ENCODE peak calls at places on chromosome 17, in eight cellular contexts. M is CD8-positive, alpha-beta T cell; Y is ovary; V is kidney; H is fibroblast of lung; S is pancreas; T is transverse colon; Q is lung. L is an unnamed sample.

GRCh38 chr17:44004761-44005526 is 522 bp downstream of the NAGS start:
- DNase-seq in H (no peak), S (peak), Y (peak), M (no peak), T (peak), Q (no peak), V (peak), L (no peak)

GRCh38 chr17:81094224-81094743 is 59.3 kb downstream of the BAIAP2 start:
- DNase-seq in T (no peak), V (no peak), H (no peak), M (no peak), S (no peak), Q (no peak), Y (no peak), L (no peak)

GRCh38 chr17:29293890-29294579 is at the start of gene NUFIP2:
- DNase-seq in S (peak), V (peak), M (peak), T (peak), Y (peak), H (peak), Q (peak), L (peak)

GRCh38 chr17:13735444-13735843 is 133.7 kb upstream of the HS3ST3A1 start:
- DNase-seq in Q (no peak), T (no peak), Y (no peak), M (no peak), S (no peak), H (peak), V (no peak), L (no peak)

GRCh38 chr17:27846042-27846655 is 45.8 kb upstream of the NOS2 start:
- DNase-seq in Y (no peak), T (no peak), Q (no peak), S (no peak), M (peak), V (no peak), H (no peak), L (no peak)

GRCh38 chr17:8166731-8167130 is 4.0 kb upstream of the VAMP2 start:
- DNase-seq in Q (no peak), H (no peak), S (no peak), M (no peak), T (no peak), V (peak), Y (no peak), L (no peak)

GRCh38 chr17:11298401-11298800 is 57.4 kb downstream of the SHISA6 start:
- DNase-seq in M (no peak), V (no peak), H (no peak), S (no peak), Y (no peak), T (no peak), Q (no peak), L (no peak)

GRCh38 chr17:4201231-4201630 is 58.2 kb downstream of the CYB5D2 start:
- DNase-seq in Y (no peak), H (no peak), S (no peak), M (no peak), Q (no peak), T (no peak), V (no peak), L (no peak)

GRCh38 chr17:53646835-53647234 is 175.9 kb upstream of the KIF2B start:
- DNase-seq in H (no peak), M (no peak), V (no peak), Q (no peak), T (no peak), S (no peak), Y (no peak), L (no peak)

GRCh38 chr17:62627219-62627903 is at the start of gene MRC2:
- DNase-seq in S (peak), Q (peak), V (peak), M (peak), T (peak), H (peak), Y (peak), L (peak)

GRCh38 chr17:56756536-56756935 is 77.2 kb downstream of the C17orf67 start:
- DNase-seq in M (no peak), S (no peak), H (peak), V (no peak), T (no peak), Q (no peak), Y (no peak), L (no peak)

GRCh38 chr17:31533546-31534155 is 142.2 kb downstream of the RAB11FIP4 start:
- DNase-seq in T (no peak), H (peak), Q (no peak), S (no peak), M (no peak), V (peak), Y (peak), L (peak)

GRCh38 chr17:20157078-20157360 is 147.9 kb downstream of the SPECC1 start:
- DNase-seq in H (no peak), V (peak), S (no peak), T (peak), M (no peak), Q (no peak), Y (no peak), L (no peak)
- H3K4me3 ChIP-seq in H (peak), V (peak), S (peak), T (no peak), M (peak), Q (no peak), Y (peak), L (peak)

GRCh38 chr17:10295728-10296343 is 77.0 kb downstream of the MYH13 start:
- DNase-seq in S (no peak), H (peak), Y (peak), T (peak), V (no peak), Q (peak), M (no peak), L (no peak)
- TF ChIP-seq CTCF in S (peak), H (peak), Y (peak), T (peak), V (peak), Q (peak), M (peak), L (peak)

DNA sequence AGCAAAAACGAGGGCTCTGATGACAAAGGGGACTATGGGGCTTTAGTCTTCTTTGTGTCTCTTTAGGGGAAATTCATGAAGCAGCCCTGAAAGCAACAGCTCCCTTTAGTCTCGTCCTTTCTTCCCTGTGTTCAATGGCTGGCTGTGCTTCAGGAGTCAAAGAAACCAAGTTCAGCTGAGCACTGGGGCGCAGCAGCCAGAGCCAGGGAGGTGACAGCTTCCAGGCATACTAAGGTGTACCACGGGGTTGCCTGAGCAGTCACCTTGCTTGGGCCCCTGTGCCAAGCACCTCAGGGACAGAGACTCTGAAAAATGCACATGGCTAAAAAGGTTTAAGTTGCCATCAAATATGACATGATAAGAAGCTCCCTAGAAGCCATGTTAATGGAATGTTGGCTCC is 14.8 kb upstream of the SREBF1 start:
- DNase-seq in Q (no peak), H (no peak), M (no peak), V (no peak), S (no peak), Y (no peak), T (no peak), L (no peak)
- H3K27ac ChIP-seq in Q (peak), H (no peak), M (peak), V (no peak), S (no peak), Y (no peak), T (no peak), L (no peak)

GRCh38 chr17:40190197-40191021 is 13.1 kb downstream of the RAPGEFL1 start:
- DNase-seq in S (no peak), H (no peak), V (no peak), Y (no peak), M (no peak), Q (no peak), T (no peak), L (no peak)
- H3K4me3 ChIP-seq in S (no peak), H (no peak), V (no peak), Y (peak), M (no peak), Q (no peak), T (no peak), L (no peak)

GRCh38 chr17:48555183-48555615 is 10.3 kb upstream of the HOXB2 start:
- DNase-seq in M (no peak), Y (no peak), Q (no peak), S (no peak), V (no peak), T (no peak), H (peak), L (no peak)

GRCh38 chr17:48554412-48555090 is 9.6 kb upstream of the HOXB2 start:
- DNase-seq in M (no peak), Y (no peak), V (no peak), Q (no peak), S (no peak), T (no peak), H (peak), L (no peak)

GRCh38 chr17:48553190-48553547 is 8.3 kb upstream of the HOXB2 start:
- DNase-seq in H (no peak), M (no peak), Y (no peak), T (no peak), S (no peak), V (no peak), Q (no peak), L (no peak)

GRCh38 chr17:48552453-48553189 is 7.7 kb upstream of the HOXB2 start:
- DNase-seq in Y (no peak), H (peak), T (no peak), S (no peak), M (no peak), V (no peak), Q (no peak), L (no peak)

DNA sequence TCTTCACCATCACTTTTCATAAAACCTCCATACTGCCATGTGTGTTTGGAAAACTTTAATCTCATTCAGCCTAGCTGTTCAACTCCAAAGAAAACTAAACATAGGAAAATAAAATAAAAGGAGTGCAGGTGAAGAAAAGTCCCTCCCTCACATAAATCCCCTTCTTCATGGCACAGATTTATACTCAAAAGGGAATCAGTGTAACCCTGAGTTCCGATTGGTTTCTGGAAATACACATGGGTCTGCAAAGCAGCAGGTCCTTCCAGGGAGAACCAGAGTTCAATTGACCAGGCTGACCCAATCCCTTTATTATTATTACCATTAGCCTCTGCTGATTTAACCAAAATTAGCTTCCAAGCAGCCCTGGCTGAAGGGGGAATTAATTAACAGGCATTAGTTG is 8.9 kb upstream of the HOXB2 start:
- DNase-seq in T (no peak), S (no peak), H (peak), M (no peak), V (no peak), Q (no peak), Y (no peak), L (no peak)
- TF ChIP-seq CTCF in T (no peak), S (no peak), H (no peak), M (no peak), V (no peak), Q (no peak), Y (no peak), L (no peak)

DNA sequence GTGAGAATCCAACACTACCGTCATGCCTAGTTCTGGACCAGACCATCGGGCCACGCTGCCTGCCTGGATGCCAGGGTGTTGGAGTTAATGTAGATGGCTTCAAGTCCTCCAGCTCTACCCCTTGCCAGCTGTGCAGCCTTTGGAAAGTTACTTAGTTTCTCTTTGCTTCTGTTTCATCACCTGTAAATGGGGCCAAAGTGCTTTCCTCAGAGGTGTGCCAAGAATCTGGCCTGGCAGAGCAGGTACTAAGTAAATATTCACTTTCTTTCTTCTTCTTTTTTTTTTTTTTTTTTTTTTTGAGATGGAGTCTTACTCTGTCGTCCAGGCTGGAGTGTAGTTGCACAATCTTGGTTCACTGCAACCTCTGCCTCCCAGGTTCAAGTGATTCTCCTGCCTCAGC is 159.5 kb upstream of the RPL38 start:
- DNase-seq in M (no peak), S (no peak), T (no peak), Q (no peak), V (no peak), Y (no peak), H (no peak), L (no peak)
- H3K27ac ChIP-seq in M (no peak), S (no peak), T (no peak), Q (no peak), V (no peak), Y (no peak), H (no peak), L (no peak)

DNA sequence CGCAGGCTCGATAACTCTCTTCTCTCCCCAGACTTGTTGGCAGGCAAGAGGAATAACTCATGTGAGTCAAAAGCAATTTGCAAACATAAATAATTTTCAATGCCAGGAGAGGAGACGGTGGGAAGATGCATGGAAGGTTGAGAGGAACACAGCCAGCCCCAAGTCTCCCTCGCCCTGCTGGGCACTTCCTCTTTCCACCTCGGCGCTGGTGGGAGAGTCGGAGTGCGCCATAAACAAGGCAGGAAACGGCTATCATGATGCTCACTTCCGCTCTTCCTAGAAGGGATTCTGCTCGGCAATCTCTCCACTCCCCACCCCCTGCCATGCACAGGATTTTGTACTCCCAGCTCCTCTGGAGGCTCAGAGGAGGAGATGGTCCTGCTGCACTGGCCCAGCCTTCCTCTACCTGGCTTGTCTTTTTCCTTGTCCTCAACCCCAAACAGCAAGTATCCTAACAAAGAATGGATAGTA is 13.0 kb downstream of the CBX4 start:
- DNase-seq in S (no peak), H (no peak), V (no peak), Y (no peak), T (no peak), M (no peak), Q (no peak), L (no peak)
- H3K4me3 ChIP-seq in S (no peak), H (no peak), V (no peak), Y (no peak), T (no peak), M (no peak), Q (no peak), L (no peak)

GRCh38 chr17:63774141-63774981 is at the start of gene DDX42:
- DNase-seq in Q (peak), M (peak), H (peak), V (peak), Y (peak), T (peak), S (peak), L (no peak)
- TF ChIP-seq CTCF in Q (no peak), M (no peak), H (peak), V (peak), Y (peak), T (no peak), S (no peak), L (no peak)